ENCODE peak calls at places on chromosomes 2 and 18, in eight cellular contexts. X, C, I, Y, Q, V, T and R are unnamed samples.

GRCh38 chr2:28348149-28348567 is 44.5 kb upstream of the FOSL2 start:
- DNase-seq in T (no peak), V (no peak), Q (no peak), X (peak), C (no peak), I (no peak), Y (no peak), R (no peak)

GRCh38 chr2:240614391-240614790 is 10.9 kb upstream of the GPR35 start:
- DNase-seq in Y (no peak), C (no peak), Q (no peak), X (no peak), I (no peak), T (no peak), V (no peak), R (no peak)

GRCh38 chr2:69119104-69119503 is 106.1 kb downstream of the ANTXR1 start:
- DNase-seq in X (no peak), C (no peak), Y (no peak), V (no peak), I (no peak), Q (no peak), T (no peak), R (no peak)

GRCh38 chr18:24536326-24536725 is 75.9 kb downstream of the HRH4 start:
- DNase-seq in I (no peak), T (no peak), C (no peak), X (no peak), Y (no peak), Q (no peak), V (no peak), R (no peak)

GRCh38 chr2:30127016-30127893 is 19.6 kb upstream of the YPEL5 start:
- DNase-seq in I (no peak), Q (no peak), Y (no peak), V (no peak), T (peak), C (no peak), X (no peak), R (no peak)

GRCh38 chr2:234293973-234294372 is 202.9 kb downstream of the ARL4C start:
- DNase-seq in C (no peak), Q (no peak), T (no peak), V (no peak), I (peak), X (no peak), Y (no peak), R (no peak)

GRCh38 chr2:201182650-201183372 is at the start of gene CASP10:
- DNase-seq in Q (peak), I (peak), T (peak), V (no peak), C (no peak), X (no peak), Y (peak), R (peak)

GRCh38 chr18:37420315-37420880 is 145.2 kb downstream of the CELF4 start:
- DNase-seq in V (no peak), T (no peak), Y (no peak), X (no peak), Q (no peak), I (no peak), C (no peak), R (no peak)

GRCh38 chr2:20065885-20066602 is 14.6 kb upstream of the LAPTM4A start:
- DNase-seq in Y (no peak), I (peak), T (peak), V (peak), Q (no peak), C (peak), X (no peak), R (no peak)

GRCh38 chr2:167237478-167237877 is 349.2 kb downstream of the XIRP2 start:
- DNase-seq in T (no peak), Q (no peak), V (no peak), Y (no peak), C (no peak), I (no peak), X (no peak), R (no peak)

GRCh38 chr18:58303363-58303762 is 259.3 kb downstream of the NEDD4L start:
- DNase-seq in I (no peak), Y (no peak), V (no peak), C (no peak), Q (no peak), T (no peak), X (peak), R (no peak)

GRCh38 chr18:21760321-21760720 is 19.7 kb downstream of the MIB1 start:
- DNase-seq in T (no peak), C (no peak), Q (peak), X (no peak), V (no peak), I (no peak), Y (peak), R (no peak)

GRCh38 chr2:144237845-144238637 is 281.9 kb downstream of the ZEB2 start:
- DNase-seq in C (no peak), T (no peak), I (peak), Q (no peak), X (no peak), V (peak), Y (peak), R (no peak)

GRCh38 chr2:232432598-232433184 is 23.3 kb upstream of the ALPI start:
- DNase-seq in Q (no peak), I (peak), T (no peak), X (no peak), Y (no peak), V (no peak), C (no peak), R (no peak)

GRCh38 chr2:195683174-195683573 is 26.1 kb downstream of the SLC39A10 start:
- DNase-seq in Q (no peak), Y (no peak), I (no peak), T (peak), V (no peak), C (no peak), X (no peak), R (no peak)

GRCh38 chr18:32373995-32374394 is 96.7 kb downstream of the GAREM1 start:
- DNase-seq in V (peak), X (no peak), T (peak), C (no peak), I (no peak), Q (no peak), Y (peak), R (no peak)

GRCh38 chr18:63154350-63155152 is 165.0 kb downstream of the BCL2 start:
- DNase-seq in C (no peak), Y (no peak), Q (no peak), I (no peak), V (no peak), T (no peak), X (no peak), R (no peak)

GRCh38 chr2:38409136-38409903 is 32.2 kb upstream of the ATL2 start:
- DNase-seq in V (no peak), Q (no peak), I (peak), X (no peak), T (no peak), Y (no peak), C (no peak), R (no peak)

GRCh38 chr2:121150713-121151112 is 134.3 kb downstream of the TFCP2L1 start:
- DNase-seq in Y (no peak), I (no peak), Q (no peak), C (no peak), X (no peak), V (no peak), T (no peak), R (no peak)

GRCh38 chr18:54263904-54264336 is 5.4 kb upstream of the POLI start:
- DNase-seq in C (no peak), X (no peak), I (no peak), T (no peak), Q (no peak), Y (no peak), V (no peak), R (no peak)

GRCh38 chr2:9318461-9319337 is 104.6 kb downstream of the ITGB1BP1 start:
- DNase-seq in V (peak), X (no peak), I (no peak), T (no peak), Q (no peak), Y (no peak), C (no peak), R (no peak)

GRCh38 chr2:38610851-38611801 is 8.4 kb upstream of the HNRNPLL start:
- DNase-seq in Y (no peak), X (peak), I (no peak), C (no peak), T (no peak), Q (no peak), V (no peak), R (no peak)

GRCh38 chr2:188965147-188965546 is 9.0 kb upstream of the COL3A1 start:
- DNase-seq in Q (no peak), I (no peak), C (no peak), Y (no peak), X (no peak), T (no peak), V (no peak), R (no peak)

GRCh38 chr2:30230855-30231725 is at the start of gene LBH:
- DNase-seq in X (peak), C (peak), I (peak), Y (peak), T (peak), V (no peak), Q (no peak), R (peak)